ENCODE peak calls at places on chromosomes 16 and 17, in six cellular contexts. Z, K, D, J, O and L are unnamed samples.

GRCh38 chr17:28279411-28279810 is 39.6 kb upstream of the TMEM97 start:
- DNase-seq in O (no peak), D (no peak), Z (no peak), K (no peak), J (no peak), L (no peak)

GRCh38 chr17:10177131-10177920 is 21.1 kb downstream of the GAS7 start:
- DNase-seq in J (no peak), Z (no peak), K (no peak), D (no peak), O (no peak), L (no peak)

GRCh38 chr17:1001640-1002411 is 4.9 kb downstream of the TIMM22 start:
- DNase-seq in O (no peak), Z (no peak), D (no peak), K (no peak), J (no peak), L (no peak)

GRCh38 chr17:12979255-12979654 is 38.6 kb downstream of the ELAC2 start:
- DNase-seq in O (no peak), Z (no peak), K (no peak), D (no peak), J (no peak), L (no peak)

GRCh38 chr17:19659366-19660177 is 11.0 kb downstream of the ALDH3A2 start:
- DNase-seq in D (peak), Z (no peak), K (no peak), J (no peak), O (no peak), L (no peak)

GRCh38 chr17:46837521-46837920 is 13.9 kb upstream of the WNT9B start:
- DNase-seq in D (no peak), J (no peak), Z (no peak), O (no peak), K (no peak), L (no peak)

GRCh38 chr17:35467824-35468223 is 19.3 kb upstream of the SLFN13 start:
- DNase-seq in K (no peak), Z (no peak), D (no peak), O (no peak), J (no peak), L (no peak)

GRCh38 chr16:81415757-81416156 is 28.9 kb upstream of the CMIP start:
- DNase-seq in J (no peak), Z (no peak), O (no peak), K (no peak), D (no peak), L (no peak)

GRCh38 chr17:5978496-5978895 is 91.7 kb upstream of the WSCD1 start:
- DNase-seq in J (no peak), Z (no peak), D (no peak), K (no peak), O (no peak), L (no peak)

GRCh38 chr16:85479972-85480726 is 133.0 kb upstream of the GSE1 start:
- DNase-seq in Z (peak), O (no peak), J (no peak), K (no peak), D (no peak), L (peak)

GRCh38 chr17:57948555-57949420 is 6.4 kb downstream of the CUEDC1 start:
- DNase-seq in J (no peak), O (no peak), K (no peak), Z (no peak), D (no peak), L (no peak)

GRCh38 chr16:84791088-84791487 is 28.7 kb upstream of the CRISPLD2 start:
- DNase-seq in J (no peak), K (no peak), D (no peak), Z (no peak), O (no peak), L (no peak)

GRCh38 chr16:23848958-23849357 is 13.2 kb downstream of the PRKCB start:
- DNase-seq in J (no peak), O (no peak), K (no peak), D (no peak), Z (no peak), L (no peak)

GRCh38 chr16:88617268-88618031 is 20.9 kb upstream of the IL17C start:
- DNase-seq in K (no peak), O (no peak), Z (no peak), J (peak), D (no peak), L (no peak)

GRCh38 chr17:66636111-66636510 is 198.8 kb upstream of the CACNG5 start:
- DNase-seq in D (no peak), O (no peak), K (no peak), J (no peak), Z (no peak), L (no peak)

GRCh38 chr16:70770968-70771552 is 29.9 kb downstream of the VAC14 start:
- DNase-seq in Z (peak), D (peak), K (no peak), O (no peak), J (peak), L (peak)

GRCh38 chr17:43927101-43927935 is 15.0 kb downstream of the PPY start:
- DNase-seq in J (no peak), Z (no peak), D (no peak), O (no peak), K (no peak), L (no peak)

GRCh38 chr16:10210979-10211378 is 28.8 kb upstream of the GRIN2A start:
- DNase-seq in Z (no peak), O (no peak), D (no peak), J (no peak), K (no peak), L (no peak)

GRCh38 chr17:50267074-50267841 is 7.0 kb upstream of the TMEM92 start:
- DNase-seq in K (no peak), O (no peak), J (peak), Z (no peak), D (no peak), L (peak)

DNA sequence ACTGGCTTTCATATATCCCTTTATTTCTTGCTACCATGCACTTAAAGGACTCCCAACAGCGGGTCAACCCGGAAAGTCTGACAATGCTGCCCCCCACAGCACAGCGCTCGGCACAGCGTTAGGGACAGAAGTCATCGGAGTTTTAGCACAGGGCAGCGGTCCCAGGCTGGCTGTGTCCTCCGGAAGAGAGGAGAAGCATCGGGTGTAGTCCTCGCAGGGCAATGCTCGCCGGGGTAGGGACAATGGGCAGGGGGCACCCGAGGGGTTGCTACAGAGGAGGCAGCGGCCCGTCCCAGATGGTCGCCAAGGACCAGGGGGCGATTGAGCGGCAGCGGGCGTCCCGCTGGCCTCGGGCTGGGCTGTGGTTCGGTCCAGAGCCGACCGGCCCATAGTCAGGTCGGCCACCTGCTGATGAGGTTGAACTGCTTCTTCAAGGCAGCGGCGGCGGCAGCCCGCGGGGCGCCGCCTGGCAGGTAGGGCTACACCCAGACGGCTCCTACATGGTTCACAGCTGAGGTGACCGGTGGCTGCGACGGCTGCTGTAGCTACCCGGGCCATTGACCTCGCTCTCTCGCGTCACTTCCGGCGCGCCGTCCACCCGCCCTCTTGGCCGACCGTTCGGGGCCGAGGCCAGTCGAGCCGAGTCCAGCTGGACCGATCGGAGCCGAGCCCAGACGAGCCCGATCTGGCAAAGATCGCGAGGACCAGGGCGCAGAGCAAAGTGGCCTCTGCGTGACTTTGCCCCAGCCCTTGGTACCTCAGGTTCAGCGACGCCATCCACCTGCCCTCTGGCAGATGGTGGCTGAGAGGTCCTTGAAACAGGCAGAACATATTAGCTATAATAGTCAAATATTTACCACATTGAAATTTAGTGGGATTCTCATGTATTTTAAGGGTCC is 4.7 kb upstream of the LCMT1 start:
- DNase-seq in K (peak), Z (peak), J (peak), O (no peak), D (peak), L (peak)
- TF ChIP-seq POLR2A in K (peak), Z (peak), J (peak), O (peak), D (peak), L (peak)

GRCh38 chr17:44997733-44998520 is 29.8 kb upstream of the C1QL1 start:
- DNase-seq in D (no peak), Z (no peak), K (no peak), O (no peak), J (no peak), L (no peak)
- TF ChIP-seq TAF1 in D (no peak), Z (no peak), K (no peak), O (no peak), J (no peak), L (no peak)

DNA sequence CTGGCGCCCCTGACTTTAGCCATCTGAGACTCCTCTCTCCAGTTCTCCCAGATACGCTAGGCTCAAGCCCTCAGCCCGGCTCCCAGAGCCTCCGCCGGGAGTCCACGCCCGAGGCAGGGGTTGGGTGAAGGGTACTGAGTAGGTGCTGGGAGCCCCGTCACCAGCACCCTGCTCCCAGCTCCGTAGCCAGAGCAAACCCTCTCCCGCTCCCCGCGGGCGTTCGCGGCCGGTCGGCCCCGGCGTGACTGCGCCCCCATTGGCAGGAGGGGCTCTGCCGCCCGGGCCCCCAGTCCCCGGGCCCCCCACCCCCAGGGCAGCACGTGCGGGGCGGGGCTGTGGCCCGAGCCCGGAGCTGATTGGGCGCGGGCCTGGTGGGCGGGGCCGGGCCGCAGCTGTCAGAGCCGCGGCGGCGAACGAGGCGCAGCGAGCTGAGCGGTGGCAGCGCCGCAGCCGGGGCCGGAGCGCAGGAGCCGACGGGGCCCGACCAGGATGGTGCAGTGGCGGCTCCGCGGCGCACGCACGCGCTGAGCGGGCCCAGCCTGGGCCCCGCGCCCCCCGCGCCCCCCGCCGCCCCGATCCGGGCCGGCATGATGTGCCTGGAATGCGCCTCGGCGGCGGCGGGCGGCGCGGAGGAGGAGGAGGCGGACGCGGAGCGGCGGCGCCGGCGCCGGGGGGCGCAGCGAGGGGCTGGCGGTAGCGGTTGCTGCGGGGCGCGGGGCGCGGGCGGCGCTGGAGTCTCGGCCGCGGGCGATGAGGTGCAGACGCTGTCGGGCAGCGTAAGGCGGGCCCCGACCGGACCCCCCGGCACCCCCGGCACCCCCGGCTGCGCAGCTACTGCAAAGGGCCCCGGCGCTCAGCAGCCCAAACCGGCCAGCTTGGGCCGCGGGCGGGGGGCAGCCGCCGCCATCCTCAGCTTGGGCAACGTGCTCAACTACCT is at the start of gene SPNS2:
- DNase-seq in D (no peak), Z (peak), J (peak), O (no peak), K (no peak), L (peak)
- TF ChIP-seq POLR2AphosphoS5 in D (no peak), Z (no peak), J (no peak), O (no peak), K (no peak), L (no peak)

DNA sequence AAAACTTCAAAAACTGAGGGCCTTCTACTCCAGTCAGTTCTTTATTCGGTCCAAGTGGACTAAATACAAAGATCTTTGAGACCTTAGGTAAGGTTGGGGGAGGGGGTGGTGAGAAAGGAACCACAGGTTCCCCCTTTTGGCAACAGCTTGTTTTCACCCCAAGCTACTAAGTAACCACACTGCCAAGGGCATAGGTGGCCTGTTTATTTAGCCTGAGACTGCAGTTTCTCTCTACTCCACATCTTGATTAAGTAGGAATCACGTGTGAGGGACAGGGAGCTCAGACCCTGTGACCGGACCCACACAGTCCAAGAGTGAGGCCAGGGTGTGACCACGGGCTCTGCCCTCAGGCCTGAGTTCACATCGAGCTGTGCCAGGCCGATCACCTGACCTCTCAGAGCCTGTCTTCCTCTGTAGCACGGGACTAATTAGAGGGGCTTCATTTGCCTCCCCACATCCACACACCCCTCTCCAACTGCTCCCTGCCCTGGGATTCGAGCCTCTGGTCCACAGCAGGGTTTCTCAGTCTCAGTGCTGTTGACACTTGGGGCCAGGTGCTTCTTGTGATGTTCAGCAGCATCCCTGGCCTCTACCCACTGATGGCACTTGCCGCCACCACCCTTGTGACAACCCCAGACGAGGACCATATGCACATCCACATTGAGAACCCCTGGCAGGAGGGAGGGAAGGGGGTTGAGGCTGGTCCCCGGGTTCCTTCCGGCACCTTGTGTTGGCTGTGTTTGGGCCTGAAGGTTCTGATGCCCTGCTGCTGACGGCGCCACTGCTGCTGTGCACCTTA is 17.8 kb downstream of the ST6GALNAC2 start:
- DNase-seq in D (peak), K (no peak), O (no peak), J (peak), Z (no peak), L (no peak)
- TF ChIP-seq POLR2A in D (peak), K (no peak), O (peak), J (peak), Z (peak), L (no peak)

DNA sequence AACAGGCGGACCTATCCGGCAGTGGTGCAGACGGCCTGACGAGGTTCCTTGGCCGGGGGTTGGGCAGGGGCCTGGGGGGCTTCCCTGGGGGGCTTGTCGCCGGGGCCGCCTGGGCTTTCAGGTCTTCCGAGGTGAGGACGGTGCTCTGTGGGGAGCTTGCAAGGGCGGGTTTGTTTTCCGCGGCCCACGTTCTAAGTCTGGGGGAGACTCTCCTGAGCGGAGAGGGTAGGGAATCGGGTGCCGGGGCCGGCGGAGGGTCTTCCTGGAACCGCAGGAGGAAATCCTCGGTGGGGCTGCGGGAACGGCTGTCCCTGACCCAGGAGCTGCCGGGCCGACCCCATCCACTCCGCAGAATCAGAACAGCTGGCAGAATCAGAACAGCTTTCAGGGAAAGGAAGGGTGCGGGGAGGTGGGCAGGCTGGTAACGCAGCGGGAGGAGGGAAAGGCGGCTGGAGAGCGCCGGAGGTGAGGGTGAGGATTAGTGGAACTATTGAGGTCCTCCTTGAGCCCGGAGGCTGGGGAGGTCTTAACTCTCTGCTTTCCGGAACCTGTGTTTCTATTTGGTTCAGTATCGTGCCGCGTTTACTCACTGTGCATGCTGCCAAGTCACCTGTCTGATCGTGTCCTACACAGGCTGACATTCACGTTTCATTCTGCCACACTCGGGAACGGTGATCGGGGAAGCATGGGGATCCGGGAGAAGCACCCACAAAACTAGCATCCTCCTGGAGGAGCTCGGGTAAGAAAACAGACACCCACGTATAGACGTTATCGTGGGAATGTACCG is 28.9 kb downstream of the CPSF4L start:
- DNase-seq in Z (peak), J (peak), D (no peak), O (no peak), K (no peak), L (peak)
- TF ChIP-seq TAF1 in Z (no peak), J (peak), D (no peak), O (no peak), K (no peak), L (no peak)

GRCh38 chr17:67980456-67980855 is 15.8 kb downstream of the C17orf58 start:
- DNase-seq in J (no peak), K (no peak), O (no peak), D (no peak), Z (no peak), L (no peak)
- TF ChIP-seq POLR2AphosphoS5 in J (no peak), K (no peak), O (no peak), D (no peak), Z (no peak), L (no peak)

GRCh38 chr16:29790183-29790948 is at the start of gene KIF22:
- DNase-seq in K (peak), J (peak), O (peak), D (peak), Z (peak), L (peak)
- TF ChIP-seq POLR2A in K (peak), J (peak), O (peak), D (peak), Z (peak), L (peak)

DNA sequence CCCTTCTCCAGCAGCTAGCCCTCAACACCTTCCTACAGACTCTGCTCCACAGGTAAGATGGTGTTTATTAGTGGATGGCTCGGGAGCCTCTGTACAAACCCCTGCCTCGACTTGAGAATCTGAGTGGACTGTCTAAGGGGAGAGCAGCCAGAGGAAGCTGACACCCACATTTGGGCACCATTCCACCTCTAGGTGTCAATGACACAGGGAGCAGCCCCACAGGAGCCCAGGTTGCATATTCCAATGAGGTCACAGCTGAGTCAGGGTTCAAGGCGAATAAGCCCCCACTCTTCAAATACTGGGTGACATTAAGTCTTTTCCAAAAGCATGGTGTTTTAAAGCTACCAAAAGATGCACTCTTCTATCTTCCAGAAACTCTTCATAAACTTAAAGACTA is 31.9 kb downstream of the RANBP10 start:
- DNase-seq in K (no peak), J (no peak), O (no peak), Z (no peak), D (no peak), L (no peak)
- TF ChIP-seq TAF1 in K (no peak), J (no peak), O (no peak), Z (no peak), D (no peak), L (no peak)

GRCh38 chr17:18225121-18225561 is 294 bp upstream of the LLGL1 start:
- DNase-seq in K (peak), Z (peak), D (peak), J (peak), O (peak), L (peak)
- TF ChIP-seq POLR2AphosphoS5 in K (no peak), Z (no peak), D (peak), J (no peak), O (no peak), L (no peak)